ENCODE peak calls at places on chromosomes 16 and 17, in five cellular contexts. M is esophagus squamous epithelium; I is CD8-positive, alpha-beta T cell; E is ascending aorta; T is BJ. H is an unnamed sample. For H3K27me3, the result is how much of the 10 kb centered on the place peaks cover.

GRCh38 chr17:32226881-32227280 is 38.8 kb upstream of the RHBDL3 start:
- DNase-seq in I (no peak), M (no peak), E (no peak), T (no peak), H (no peak)

GRCh38 chr17:28953444-28954118 is 2.3 kb upstream of the PHF12 start:
- DNase-seq in I (peak), M (no peak), E (no peak), T (no peak), H (peak)

GRCh38 chr16:85005278-85006069 is 5.9 kb downstream of the ZDHHC7 start:
- DNase-seq in M (no peak), I (no peak), T (no peak), E (no peak), H (no peak)

GRCh38 chr17:78868391-78868790 is 27.8 kb upstream of the USP36 start:
- DNase-seq in M (no peak), T (peak), I (no peak), E (no peak), H (peak)

GRCh38 chr17:5355416-5356129 is 63.9 kb downstream of the NUP88 start:
- DNase-seq in E (no peak), T (peak), M (no peak), I (no peak), H (no peak)

GRCh38 chr17:51258756-51259573 is 884 bp downstream of the MBTD1 start:
- DNase-seq in E (no peak), T (no peak), M (no peak), I (peak), H (no peak)

GRCh38 chr16:35391328-35391727 is 1931.9 kb downstream of the TP53TG3F start:
- DNase-seq in E (no peak), M (no peak), T (no peak), I (no peak), H (peak)

GRCh38 chr17:67475161-67475887 is 98.2 kb downstream of the PITPNC1 start:
- DNase-seq in M (no peak), I (peak), E (peak), T (no peak), H (peak)

GRCh38 chr17:65442250-65442649 is 119.2 kb downstream of the AXIN2 start:
- DNase-seq in M (no peak), I (no peak), E (no peak), T (no peak), H (no peak)

GRCh38 chr16:84308120-84308519 is 13.4 kb downstream of the WFDC1 start:
- DNase-seq in M (no peak), E (no peak), T (no peak), I (no peak), H (no peak)

GRCh38 chr17:4852504-4853075 is 19.4 kb downstream of the MINK1 start:
- DNase-seq in T (no peak), M (no peak), E (no peak), I (peak), H (peak)

GRCh38 chr16:49027420-49027819 is 254.2 kb downstream of the CBLN1 start:
- DNase-seq in E (no peak), M (no peak), I (no peak), T (no peak), H (no peak)

GRCh38 chr17:29433551-29433950 is 43.4 kb downstream of the TAOK1 start:
- DNase-seq in T (no peak), I (no peak), M (no peak), E (no peak), H (no peak)

GRCh38 chr16:557463-558297 is 2.5 kb upstream of the PRR35 start:
- DNase-seq in I (no peak), E (no peak), M (no peak), T (no peak), H (no peak)

GRCh38 chr16:84514874-84515835 is 10.7 kb upstream of the MEAK7 start:
- DNase-seq in E (no peak), I (peak), T (no peak), M (peak), H (no peak)

GRCh38 chr17:76681222-76682137 is 29.3 kb downstream of the MXRA7 start:
- DNase-seq in E (no peak), T (no peak), M (no peak), I (peak), H (peak)

GRCh38 chr17:62792122-62792800 is 15.9 kb downstream of the MARCHF10 start:
- DNase-seq in T (peak), E (no peak), M (no peak), I (no peak), H (peak)

GRCh38 chr17:78736526-78737079 is 45.5 kb downstream of the CYTH1 start:
- DNase-seq in I (peak), E (peak), T (no peak), M (no peak), H (no peak)

GRCh38 chr17:66947311-66947710 is 17.2 kb upstream of the CACNG4 start:
- DNase-seq in I (no peak), E (no peak), T (no peak), M (no peak), H (no peak)

GRCh38 chr16:82867425-82867824 is 240.7 kb downstream of the CDH13 start:
- DNase-seq in T (no peak), E (no peak), M (no peak), I (no peak), H (no peak)

GRCh38 chr16:63876096-63876495 is 1245.8 kb downstream of the CDH11 start:
- DNase-seq in I (no peak), E (no peak), T (no peak), M (no peak), H (no peak)

GRCh38 chr17:48502312-48502711 is 28.5 kb downstream of the HOXB1 start:
- DNase-seq in M (no peak), T (no peak), I (no peak), E (no peak), H (no peak)

GRCh38 chr16:74698220-74698619 is 2.4 kb downstream of the MLKL start:
- DNase-seq in E (no peak), I (no peak), M (no peak), T (no peak), H (no peak)

GRCh38 chr17:81733507-81734404 is 21.7 kb downstream of the SLC25A10 start:
- DNase-seq in I (peak), T (no peak), E (no peak), M (no peak), H (peak)

GRCh38 chr16:58744497-58744896 is 10.4 kb upstream of the GOT2 start:
- DNase-seq in M (no peak), I (no peak), E (no peak), T (no peak), H (no peak)

GRCh38 chr17:6677158-6677831 is 25.7 kb downstream of the C17orf100 start:
- DNase-seq in I (no peak), E (no peak), M (no peak), T (no peak), H (peak)

GRCh38 chr17:10171581-10171981 is 26.8 kb downstream of the GAS7 start:
- DNase-seq in I (no peak), E (no peak), M (no peak), T (no peak), H (peak)

GRCh38 chr17:13393841-13394710 is 207.7 kb downstream of the HS3ST3A1 start:
- DNase-seq in M (no peak), T (peak), I (no peak), E (no peak), H (peak)

GRCh38 chr17:78113804-78114785 is 14.5 kb downstream of the TMC6 start:
- DNase-seq in M (no peak), E (no peak), I (peak), T (no peak), H (no peak)

GRCh38 chr16:48231675-48232214 is 12.4 kb upstream of the LONP2 start:
- DNase-seq in M (no peak), T (no peak), E (no peak), I (no peak), H (peak)

GRCh38 chr17:77948690-77949114 is 9.8 kb upstream of the TNRC6C start:
- DNase-seq in I (no peak), M (no peak), T (no peak), E (no peak), H (peak)

GRCh38 chr16:73610605-73611177 is 562.8 kb upstream of the ZFHX3 start:
- DNase-seq in I (no peak), T (no peak), M (no peak), E (no peak), H (no peak)

GRCh38 chr16:73610160-73610559 is 562.2 kb upstream of the ZFHX3 start:
- DNase-seq in E (no peak), I (no peak), M (no peak), T (no peak), H (no peak)

GRCh38 chr16:73616186-73616585 is 568.3 kb upstream of the ZFHX3 start:
- DNase-seq in M (no peak), I (no peak), T (no peak), E (no peak), H (no peak)

DNA sequence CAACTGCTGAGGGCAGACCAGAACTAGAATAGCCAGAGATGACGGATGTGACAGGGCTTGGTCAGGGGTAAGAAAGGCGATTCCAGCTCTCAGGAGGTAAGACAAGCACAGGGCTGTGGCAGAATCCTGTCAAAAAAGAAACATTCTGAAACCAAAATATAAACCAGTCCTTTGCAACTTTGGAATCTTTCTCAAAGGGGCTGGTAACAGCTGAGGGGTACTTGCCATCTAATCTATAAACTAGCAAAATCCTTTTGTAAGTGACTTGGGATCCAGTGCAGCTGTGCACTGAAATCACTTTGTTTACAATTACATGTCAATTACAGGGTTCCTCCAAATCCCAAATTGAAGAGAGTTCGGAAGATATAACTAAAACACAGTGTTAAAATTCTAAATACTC is 567.3 kb upstream of the ZFHX3 start:
- DNase-seq in M (no peak), E (no peak), I (no peak), T (no peak), H (no peak)
- H3K27me3 ChIP-seq in M (under half), E (under half), I (under half), T (under half), H (under half)

GRCh38 chr17:54864070-54864469 is 36.6 kb upstream of the TOM1L1 start:
- DNase-seq in T (no peak), I (no peak), M (no peak), E (no peak), H (no peak)
- H3K27me3 ChIP-seq in T (under half), I (under half), M (under half), E (under half), H (under half)

GRCh38 chr17:61393904-61394629 is 5.6 kb upstream of the TBX2 start:
- DNase-seq in T (no peak), E (no peak), M (no peak), I (no peak), H (no peak)
- H3K27me3 ChIP-seq in T (under half), E (under half), M (half or more), I (under half), H (under half)

GRCh38 chr17:72122668-72123495 is 2.1 kb downstream of the SOX9 start:
- DNase-seq in M (no peak), E (no peak), I (no peak), T (no peak), H (no peak)
- H3K27me3 ChIP-seq in M (half or more), E (under half), I (under half), T (under half), H (under half)

DNA sequence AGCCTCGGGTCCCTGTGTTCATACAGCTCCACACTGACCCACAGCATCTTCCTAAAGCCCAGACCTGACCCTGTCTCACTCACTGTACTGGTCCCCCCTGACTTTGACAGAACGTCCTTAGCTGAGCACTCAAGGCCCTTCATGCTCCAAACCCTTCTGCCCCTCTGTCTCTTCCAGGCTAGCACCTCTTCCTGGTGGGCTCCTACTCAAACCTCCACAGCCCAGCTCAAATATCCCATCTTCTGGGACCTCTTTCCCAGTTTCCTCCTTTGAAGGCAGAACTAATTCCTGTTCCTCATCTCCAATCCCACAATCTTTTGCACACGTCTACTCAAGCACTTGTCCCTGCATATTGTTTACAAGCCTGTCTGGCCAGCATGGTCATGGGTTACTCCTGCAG is 8.8 kb downstream of the GRIN2C start:
- DNase-seq in E (no peak), I (no peak), T (no peak), M (no peak), H (no peak)
- H3K27me3 ChIP-seq in E (under half), I (under half), T (under half), M (half or more), H (under half)

DNA sequence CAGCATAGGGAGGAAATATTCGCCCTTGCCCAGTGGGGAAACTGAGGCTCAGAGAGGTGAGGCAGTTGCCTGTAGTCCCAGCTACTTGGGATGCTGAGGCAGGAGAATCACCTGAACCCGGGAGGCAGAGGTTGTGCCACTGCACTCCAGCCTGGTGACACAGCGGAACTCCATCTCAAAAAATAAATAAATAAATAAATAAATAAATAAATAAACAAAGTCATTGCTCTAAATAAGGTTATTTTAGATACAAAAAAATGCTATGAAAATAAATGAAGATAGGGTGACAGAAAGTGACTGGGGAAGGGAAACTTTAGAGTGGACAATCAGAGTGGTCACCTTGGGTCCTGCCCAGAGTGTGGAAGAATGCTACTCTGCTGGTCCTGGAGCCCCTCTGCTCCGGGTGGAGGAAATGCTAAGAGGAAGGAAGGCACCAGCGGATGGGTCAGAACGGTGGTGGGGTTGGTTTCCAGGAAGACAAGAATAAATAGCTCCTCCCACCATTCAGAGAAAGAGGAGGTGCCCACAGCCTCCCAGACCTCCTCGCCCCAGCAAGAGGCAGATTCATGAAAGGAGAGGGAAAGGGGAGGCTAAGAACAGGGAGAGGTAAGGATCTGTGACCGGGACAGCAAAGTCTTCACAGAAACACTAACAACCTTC is 17.6 kb downstream of the TRPV3 start:
- DNase-seq in M (no peak), I (no peak), T (no peak), E (no peak), H (no peak)
- H3K27me3 ChIP-seq in M (under half), I (under half), T (under half), E (under half), H (under half)

GRCh38 chr16:86291491-86291890 is 218.8 kb upstream of the FOXF1 start:
- DNase-seq in E (no peak), I (no peak), T (no peak), M (no peak), H (no peak)

GRCh38 chr16:86294535-86294934 is 215.8 kb upstream of the FOXF1 start:
- DNase-seq in I (no peak), E (no peak), M (no peak), T (no peak), H (no peak)

GRCh38 chr16:86292942-86293341 is 217.4 kb upstream of the FOXF1 start:
- DNase-seq in E (no peak), T (no peak), M (no peak), I (no peak), H (no peak)

GRCh38 chr16:86293897-86294296 is 216.4 kb upstream of the FOXF1 start:
- DNase-seq in T (no peak), I (no peak), M (no peak), E (no peak), H (no peak)

DNA sequence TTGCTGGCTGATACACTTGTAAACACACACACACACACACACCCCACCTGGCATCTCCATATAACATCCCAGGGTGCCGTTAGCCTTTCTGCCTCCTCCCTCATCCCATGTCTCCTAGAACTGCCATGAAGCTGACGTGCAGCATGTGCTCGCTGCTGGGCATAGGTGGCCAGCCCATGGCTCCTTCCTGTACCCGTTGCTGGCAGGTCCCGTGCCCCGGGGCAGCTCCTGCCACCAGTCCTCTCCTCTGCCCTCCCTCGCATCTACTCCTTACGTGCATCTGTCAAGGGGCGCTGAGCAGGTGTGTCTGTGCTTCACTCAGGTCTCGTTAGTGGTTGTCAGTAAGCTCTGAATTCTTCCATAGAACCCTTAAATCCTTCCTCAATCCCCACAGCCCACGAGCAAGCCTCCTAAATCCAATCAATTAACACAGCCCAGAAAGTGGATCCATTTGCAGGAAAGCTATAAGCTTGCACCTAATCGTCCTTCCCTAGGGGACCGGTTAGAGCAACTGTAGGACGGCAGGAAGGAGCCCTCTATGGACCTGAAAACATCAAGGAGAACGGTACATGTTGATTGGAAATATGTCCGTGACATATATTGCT is 218.1 kb upstream of the FOXF1 start:
- DNase-seq in I (no peak), M (no peak), E (no peak), T (no peak), H (no peak)
- H3K27me3 ChIP-seq in I (under half), M (half or more), E (under half), T (under half), H (half or more)

GRCh38 chr16:19231881-19232280 is 53.6 kb upstream of the CLEC19A start:
- DNase-seq in M (no peak), I (no peak), E (no peak), T (no peak), H (no peak)
- H3K27me3 ChIP-seq in M (under half), I (under half), E (under half), T (under half), H (under half)